ENCODE peak calls at places on chromosomes 4 and X, in six cellular contexts. C is heart right ventricle; T is HFF-Myc; F is kidney; I is GM12865; X is CD8-positive, alpha-beta T cell. D is an unnamed sample.

GRCh38 chrX:43661521-43662240 is 5.6 kb downstream of the MAOA start:
- DNase-seq in F (no peak), I (no peak), T (no peak), X (no peak), C (no peak), D (no peak)

GRCh38 chr4:17285747-17286146 is 226.1 kb downstream of the QDPR start:
- DNase-seq in C (no peak), X (no peak), I (no peak), F (no peak), T (no peak), D (no peak)

GRCh38 chr4:147515220-147515936 is 34.5 kb downstream of the EDNRA start:
- DNase-seq in C (no peak), X (no peak), T (no peak), F (no peak), I (no peak), D (no peak)

GRCh38 chrX:150162141-150162540 is 201.0 kb upstream of the MAMLD1 start:
- DNase-seq in C (no peak), X (no peak), T (no peak), I (no peak), F (no peak), D (no peak)

GRCh38 chrX:45622538-45622937 is 421.9 kb upstream of the DIPK2B start:
- DNase-seq in C (no peak), F (no peak), X (no peak), T (peak), I (no peak), D (no peak)

GRCh38 chrX:110004970-110005369 is 2.1 kb downstream of the TMEM164 start:
- DNase-seq in F (no peak), I (no peak), C (no peak), T (no peak), X (no peak), D (no peak)

GRCh38 chr4:16775411-16776154 is 122.9 kb downstream of the LDB2 start:
- DNase-seq in X (no peak), C (no peak), I (no peak), F (no peak), T (no peak), D (no peak)

GRCh38 chrX:40437348-40437747 is 143.4 kb upstream of the ATP6AP2 start:
- DNase-seq in T (no peak), X (no peak), F (no peak), C (no peak), I (no peak), D (no peak)

GRCh38 chrX:126985960-126986359 is 166.4 kb downstream of the PRR32 start:
- DNase-seq in I (no peak), C (no peak), F (peak), X (no peak), T (no peak), D (no peak)

GRCh38 chr4:39609454-39609911 is 29.2 kb downstream of the SMIM14 start:
- DNase-seq in I (peak), F (no peak), X (no peak), C (no peak), T (no peak), D (no peak)

GRCh38 chr4:40601641-40602040 is 28.0 kb downstream of the RBM47 start:
- DNase-seq in T (no peak), F (no peak), C (no peak), I (no peak), X (no peak), D (no peak)

GRCh38 chr4:92445127-92445526 is 141.4 kb downstream of the GRID2 start:
- DNase-seq in F (no peak), C (no peak), I (no peak), T (no peak), X (no peak), D (no peak)

GRCh38 chr4:84597450-84597849 is 14.5 kb downstream of the CDS1 start:
- DNase-seq in C (no peak), X (no peak), I (no peak), F (no peak), T (no peak), D (no peak)

GRCh38 chr4:139794158-139794954 is 128.7 kb downstream of the MGST2 start:
- DNase-seq in X (no peak), F (no peak), I (no peak), C (no peak), T (peak), D (no peak)

GRCh38 chr4:14188214-14188613 is 560.7 kb upstream of the BOD1L1 start:
- DNase-seq in X (no peak), T (no peak), F (no peak), I (no peak), C (no peak), D (no peak)

GRCh38 chrX:47080215-47080914 is 2.1 kb downstream of the RGN start:
- DNase-seq in C (no peak), T (no peak), I (no peak), F (no peak), X (no peak), D (no peak)

GRCh38 chr4:67983333-67983732 is 20.0 kb upstream of the TMPRSS11A start:
- DNase-seq in I (no peak), C (no peak), T (no peak), F (no peak), X (no peak), D (no peak)

GRCh38 chr4:186699298-186699697 is 24.4 kb downstream of the FAT1 start:
- DNase-seq in I (no peak), X (no peak), T (no peak), F (no peak), C (no peak), D (no peak)

GRCh38 chr4:186701273-186701672 is 22.4 kb downstream of the FAT1 start:
- DNase-seq in F (no peak), C (peak), X (no peak), I (no peak), T (no peak), D (peak)

GRCh38 chr4:186701788-186702187 is 21.9 kb downstream of the FAT1 start:
- DNase-seq in I (no peak), C (no peak), X (no peak), T (no peak), F (no peak), D (no peak)

GRCh38 chr4:186699881-186700397 is 23.7 kb downstream of the FAT1 start:
- DNase-seq in T (no peak), C (no peak), X (no peak), I (no peak), F (no peak), D (no peak)

DNA sequence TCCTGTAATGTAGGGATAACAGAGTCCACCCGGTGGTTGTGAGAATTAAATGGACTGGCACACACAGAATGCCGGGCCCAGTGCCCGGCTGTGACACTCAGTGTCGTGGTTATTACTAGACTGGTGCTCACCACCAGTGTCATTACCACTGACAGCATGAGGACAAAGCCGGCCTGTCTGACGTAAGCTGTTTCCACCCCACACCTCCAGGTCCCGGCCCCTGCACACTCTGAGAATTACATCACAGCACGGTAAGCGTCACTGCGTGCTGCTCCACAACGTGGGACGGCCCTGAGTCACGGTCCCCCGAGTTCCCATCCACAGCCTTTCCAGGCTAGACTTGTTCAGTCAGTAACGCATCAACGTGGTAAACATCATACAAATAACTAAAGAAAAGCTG is 22.9 kb downstream of the FAT1 start:
- DNase-seq in C (peak), F (no peak), I (no peak), X (no peak), T (no peak), D (no peak)
- H3K4me3 ChIP-seq in C (no peak), F (no peak), I (no peak), X (no peak), T (no peak), D (no peak)

GRCh38 chr4:2534904-2535385 is 1.5 kb upstream of the FAM193A start:
- DNase-seq in F (no peak), C (no peak), X (no peak), T (no peak), I (peak), D (no peak)
- H3K4me3 ChIP-seq in F (peak), C (peak), X (peak), T (peak), I (peak), D (peak)

GRCh38 chr4:178165251-178165650 is 723.0 kb upstream of the AGA start:
- DNase-seq in T (no peak), F (no peak), X (no peak), C (no peak), I (no peak), D (no peak)

DNA sequence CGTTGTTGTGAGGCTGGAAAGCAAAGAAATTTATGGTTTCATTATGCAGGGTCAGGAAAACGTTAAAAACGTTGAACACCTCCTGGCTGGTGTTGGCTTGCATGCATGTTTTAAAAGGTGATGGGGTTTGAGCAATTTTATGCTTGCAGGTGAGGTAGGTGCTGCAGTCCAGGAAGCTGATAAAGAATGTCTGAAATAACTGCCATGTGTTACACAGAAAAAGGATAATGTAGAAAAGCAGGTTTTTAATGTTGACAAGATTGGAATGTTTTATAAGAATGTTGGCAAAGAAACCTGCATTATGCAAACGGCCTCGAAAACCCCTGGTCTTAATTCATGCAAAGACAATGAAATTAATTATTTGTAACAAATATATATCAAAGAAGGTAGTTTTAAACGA is 723.7 kb upstream of the AGA start:
- DNase-seq in C (no peak), T (no peak), X (no peak), I (no peak), F (no peak), D (no peak)
- H3K4me3 ChIP-seq in C (no peak), T (no peak), X (no peak), I (no peak), F (no peak), D (no peak)

DNA sequence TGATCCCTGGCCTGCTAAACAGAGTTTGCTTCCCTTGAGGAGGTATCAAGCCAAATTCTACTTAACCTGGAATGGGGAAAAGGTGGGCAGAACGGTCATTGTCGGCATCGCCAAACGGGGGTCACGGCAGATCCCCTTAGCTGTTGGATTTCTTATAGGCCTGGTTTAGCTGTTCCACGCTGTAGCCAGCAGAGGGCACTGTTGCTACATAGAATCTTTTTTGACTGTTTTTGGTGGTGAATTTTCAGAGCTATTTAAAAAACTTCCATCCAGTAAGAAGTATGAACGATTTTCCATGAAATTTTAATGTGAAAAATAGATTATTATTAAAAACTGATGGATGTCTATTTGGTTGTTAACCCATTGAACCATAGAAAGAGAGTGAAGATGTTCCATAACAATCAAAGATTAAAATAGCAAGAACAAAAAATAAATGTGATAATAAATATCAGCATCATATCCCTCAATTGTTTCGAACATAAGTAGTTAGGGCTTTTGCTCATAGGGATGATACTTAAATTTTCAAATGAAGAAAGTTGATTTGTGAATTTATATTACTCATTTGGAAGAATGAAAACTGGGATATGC is 56.6 kb downstream of the LINC00632 start:
- DNase-seq in F (no peak), T (peak), C (peak), I (peak), X (peak), D (peak)
- H3K4me3 ChIP-seq in F (no peak), T (peak), C (no peak), I (no peak), X (no peak), D (no peak)

GRCh38 chr4:183407635-183408463 is 36.6 kb upstream of the CDKN2AIP start:
- DNase-seq in F (no peak), T (no peak), I (no peak), X (no peak), C (no peak), D (no peak)
- H3K4me3 ChIP-seq in F (peak), T (peak), I (peak), X (peak), C (peak), D (no peak)

DNA sequence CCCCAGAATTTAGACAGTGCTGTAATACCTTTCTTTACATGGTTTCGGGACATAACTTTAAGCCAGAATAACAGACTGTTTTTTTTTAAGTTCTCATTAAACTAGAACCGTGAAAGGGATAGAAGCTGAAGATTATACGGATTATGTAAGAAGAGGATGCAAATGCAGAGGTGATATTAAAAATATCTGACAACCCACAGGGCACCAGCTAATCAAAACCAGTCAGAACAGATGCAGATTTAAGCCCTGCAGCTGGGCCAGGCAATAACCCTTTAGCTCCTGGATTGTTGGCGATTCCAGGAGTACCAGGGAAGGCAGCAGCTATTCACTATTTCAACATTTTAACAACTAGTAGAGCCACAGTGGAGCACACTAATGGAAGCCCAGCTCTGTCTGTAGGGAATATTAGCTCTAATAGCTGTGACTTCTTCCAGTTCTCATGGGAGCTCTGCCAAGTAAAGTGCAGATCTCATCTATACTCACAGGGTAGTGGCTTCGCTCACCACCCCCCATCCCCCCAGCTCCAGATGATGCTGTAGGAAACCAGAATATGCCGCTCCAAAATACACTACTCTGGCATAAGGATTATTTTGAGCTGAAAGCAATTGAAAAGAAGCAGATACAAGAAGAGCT is 13.9 kb downstream of the SCD5 start:
- DNase-seq in X (no peak), F (no peak), T (no peak), I (no peak), C (no peak), D (no peak)
- H3K4me3 ChIP-seq in X (no peak), F (no peak), T (no peak), I (no peak), C (no peak), D (no peak)